ENCODE peak calls at places on chromosomes 16 and 17, in ten cellular contexts. One of them, this sample, is unnamed.

GRCh38 chr16:86252596-86252995 is 257.7 kb upstream of the FOXF1 start:
- DNase-seq in OCI-LY7: peak; percentile 3
- DNase-seq in upper lobe of right lung: no peak
- DNase-seq in tibial artery: no peak
- DNase-seq in small intestine: peak; percentile 8
- DNase-seq in lower lobe of right lung: no peak
- DNase-seq in transverse colon: peak; percentile 24
- DNase-seq in right cardiac atrium: no peak
- DNase-seq in A673: peak; percentile 32
- DNase-seq in CD8-positive, alpha-beta memory T cell: no peak
- DNase-seq in this sample: peak; percentile 58

GRCh38 chr17:29848737-29849136 is 81.3 kb downstream of the SSH2 start:
- DNase-seq in OCI-LY7: no peak
- DNase-seq in A673: no peak
- DNase-seq in CD8-positive, alpha-beta memory T cell: no peak
- DNase-seq in right cardiac atrium: no peak
- DNase-seq in tibial artery: no peak
- DNase-seq in lower lobe of right lung: no peak
- DNase-seq in small intestine: no peak
- DNase-seq in upper lobe of right lung: no peak
- DNase-seq in transverse colon: no peak
- DNase-seq in this sample: no peak

GRCh38 chr16:27685802-27686201 is 135.9 kb downstream of the KATNIP start:
- DNase-seq in transverse colon: peak; percentile 10
- DNase-seq in upper lobe of right lung: peak; percentile 6
- DNase-seq in right cardiac atrium: no peak
- DNase-seq in A673: no peak
- DNase-seq in small intestine: no peak
- DNase-seq in CD8-positive, alpha-beta memory T cell: no peak
- DNase-seq in lower lobe of right lung: no peak
- DNase-seq in tibial artery: no peak
- DNase-seq in OCI-LY7: no peak
- DNase-seq in this sample: no peak

GRCh38 chr17:38724337-38724988 is 5.7 kb upstream of the CISD3 start:
- DNase-seq in OCI-LY7: no peak
- DNase-seq in lower lobe of right lung: no peak
- DNase-seq in right cardiac atrium: peak; percentile 92
- DNase-seq in small intestine: no peak
- DNase-seq in CD8-positive, alpha-beta memory T cell: no peak
- DNase-seq in A673: no peak
- DNase-seq in upper lobe of right lung: no peak
- DNase-seq in tibial artery: peak; percentile 54
- DNase-seq in transverse colon: peak; percentile 72
- DNase-seq in this sample: peak; percentile 93

GRCh38 chr17:57487552-57487951 is 231.2 kb downstream of the MSI2 start:
- DNase-seq in small intestine: no peak
- DNase-seq in lower lobe of right lung: no peak
- DNase-seq in tibial artery: no peak
- DNase-seq in right cardiac atrium: peak; percentile 73
- DNase-seq in OCI-LY7: no peak
- DNase-seq in transverse colon: no peak
- DNase-seq in upper lobe of right lung: no peak
- DNase-seq in A673: no peak
- DNase-seq in CD8-positive, alpha-beta memory T cell: no peak
- DNase-seq in this sample: no peak

GRCh38 chr17:7208027-7208571 is 11.5 kb downstream of the DLG4 start:
- DNase-seq in upper lobe of right lung: no peak
- DNase-seq in tibial artery: no peak
- DNase-seq in transverse colon: no peak
- DNase-seq in CD8-positive, alpha-beta memory T cell: no peak
- DNase-seq in small intestine: no peak
- DNase-seq in OCI-LY7: no peak
- DNase-seq in right cardiac atrium: peak; percentile 74
- DNase-seq in lower lobe of right lung: no peak
- DNase-seq in A673: no peak
- DNase-seq in this sample: no peak

GRCh38 chr16:90020838-90021382 is 1.7 kb upstream of the DBNDD1 start:
- DNase-seq in lower lobe of right lung: no peak
- DNase-seq in small intestine: no peak
- DNase-seq in A673: peak; percentile 27
- DNase-seq in tibial artery: no peak
- DNase-seq in OCI-LY7: peak; percentile 16
- DNase-seq in transverse colon: no peak
- DNase-seq in upper lobe of right lung: no peak
- DNase-seq in right cardiac atrium: no peak
- DNase-seq in CD8-positive, alpha-beta memory T cell: no peak
- DNase-seq in this sample: peak; percentile 67

GRCh38 chr16:2163211-2163881 is 7.8 kb downstream of the TRAF7 start:
- DNase-seq in upper lobe of right lung: no peak
- DNase-seq in A673: no peak
- DNase-seq in lower lobe of right lung: no peak
- DNase-seq in OCI-LY7: no peak
- DNase-seq in transverse colon: peak; percentile 84
- DNase-seq in CD8-positive, alpha-beta memory T cell: no peak
- DNase-seq in right cardiac atrium: no peak
- DNase-seq in small intestine: peak; percentile 96
- DNase-seq in tibial artery: no peak
- DNase-seq in this sample: no peak

GRCh38 chr17:68759343-68760140 is 158.4 kb upstream of the FAM20A start:
- DNase-seq in OCI-LY7: peak; percentile 67
- DNase-seq in small intestine: peak; percentile 92
- DNase-seq in transverse colon: peak; percentile 82
- DNase-seq in right cardiac atrium: peak; percentile 92
- DNase-seq in CD8-positive, alpha-beta memory T cell: peak; percentile 8
- DNase-seq in A673: peak; percentile 95
- DNase-seq in lower lobe of right lung: peak; percentile 91
- DNase-seq in tibial artery: peak; percentile 95
- DNase-seq in upper lobe of right lung: peak; percentile 90
- DNase-seq in this sample: peak; percentile 85

GRCh38 chr16:69378036-69378435 is 7.8 kb downstream of the TERF2 start:
- DNase-seq in CD8-positive, alpha-beta memory T cell: no peak
- DNase-seq in A673: no peak
- DNase-seq in tibial artery: no peak
- DNase-seq in OCI-LY7: no peak
- DNase-seq in transverse colon: no peak
- DNase-seq in right cardiac atrium: no peak
- DNase-seq in lower lobe of right lung: no peak
- DNase-seq in small intestine: no peak
- DNase-seq in upper lobe of right lung: no peak
- DNase-seq in this sample: no peak

GRCh38 chr16:19595043-19595767 is 39.7 kb downstream of the VPS35L start:
- DNase-seq in upper lobe of right lung: no peak
- DNase-seq in tibial artery: no peak
- DNase-seq in A673: no peak
- DNase-seq in small intestine: peak; percentile 25
- DNase-seq in lower lobe of right lung: no peak
- DNase-seq in transverse colon: no peak
- DNase-seq in right cardiac atrium: peak; percentile 65
- DNase-seq in CD8-positive, alpha-beta memory T cell: no peak
- DNase-seq in OCI-LY7: no peak
- DNase-seq in this sample: no peak

GRCh38 chr17:4500188-4500565 is 1.5 kb downstream of the SPNS2 start:
- DNase-seq in tibial artery: no peak
- DNase-seq in small intestine: peak; percentile 62
- DNase-seq in A673: no peak
- DNase-seq in right cardiac atrium: no peak
- DNase-seq in lower lobe of right lung: no peak
- DNase-seq in OCI-LY7: no peak
- DNase-seq in transverse colon: no peak
- DNase-seq in upper lobe of right lung: no peak
- DNase-seq in CD8-positive, alpha-beta memory T cell: no peak
- DNase-seq in this sample: no peak
- H3K4me1 ChIP-seq in tibial artery: peaks cover 29% of the 10 kb centered on the region
- H3K4me1 ChIP-seq in small intestine: peaks cover 4% of the 10 kb centered on the region
- H3K4me1 ChIP-seq in A673: peaks cover 12% of the 10 kb centered on the region
- H3K4me1 ChIP-seq in right cardiac atrium: no peaks in the 10 kb centered on the region
- H3K4me1 ChIP-seq in lower lobe of right lung: peaks cover 68% of the 10 kb centered on the region
- H3K4me1 ChIP-seq in OCI-LY7: peaks cover 56% of the 10 kb centered on the region
- H3K4me1 ChIP-seq in transverse colon: peaks cover 20% of the 10 kb centered on the region
- H3K4me1 ChIP-seq in upper lobe of right lung: peaks cover 44% of the 10 kb centered on the region
- H3K4me1 ChIP-seq in CD8-positive, alpha-beta memory T cell: peaks cover 30% of the 10 kb centered on the region
- H3K4me1 ChIP-seq in this sample: no peaks in the 10 kb centered on the region

GRCh38 chr17:50864747-50865059 is 1.5 kb downstream of the TOB1 start:
- DNase-seq in OCI-LY7: no peak
- DNase-seq in small intestine: no peak
- DNase-seq in CD8-positive, alpha-beta memory T cell: no peak
- DNase-seq in transverse colon: no peak
- DNase-seq in tibial artery: no peak
- DNase-seq in lower lobe of right lung: no peak
- DNase-seq in upper lobe of right lung: no peak
- DNase-seq in right cardiac atrium: no peak
- DNase-seq in A673: no peak
- DNase-seq in this sample: no peak

GRCh38 chr17:50865868-50866260 is 290 bp downstream of the TOB1 start:
- DNase-seq in upper lobe of right lung: no peak
- DNase-seq in OCI-LY7: no peak
- DNase-seq in CD8-positive, alpha-beta memory T cell: no peak
- DNase-seq in A673: no peak
- DNase-seq in lower lobe of right lung: no peak
- DNase-seq in transverse colon: no peak
- DNase-seq in small intestine: no peak
- DNase-seq in tibial artery: no peak
- DNase-seq in right cardiac atrium: no peak
- DNase-seq in this sample: no peak

GRCh38 chr17:50863931-50864330 is 2.2 kb downstream of the TOB1 start:
- DNase-seq in small intestine: no peak
- DNase-seq in A673: no peak
- DNase-seq in upper lobe of right lung: no peak
- DNase-seq in OCI-LY7: no peak
- DNase-seq in CD8-positive, alpha-beta memory T cell: no peak
- DNase-seq in transverse colon: no peak
- DNase-seq in right cardiac atrium: no peak
- DNase-seq in tibial artery: no peak
- DNase-seq in lower lobe of right lung: no peak
- DNase-seq in this sample: no peak

GRCh38 chr17:50866261-50866949 is at the start of gene TOB1:
- DNase-seq in A673: peak; percentile 96
- DNase-seq in CD8-positive, alpha-beta memory T cell: peak; percentile 95
- DNase-seq in upper lobe of right lung: peak; percentile 100
- DNase-seq in lower lobe of right lung: peak; percentile 99
- DNase-seq in transverse colon: peak; percentile 99
- DNase-seq in small intestine: peak; percentile 99
- DNase-seq in right cardiac atrium: peak; percentile 100
- DNase-seq in tibial artery: peak; percentile 97
- DNase-seq in OCI-LY7: peak; percentile 95
- DNase-seq in this sample: peak; percentile 100

DNA sequence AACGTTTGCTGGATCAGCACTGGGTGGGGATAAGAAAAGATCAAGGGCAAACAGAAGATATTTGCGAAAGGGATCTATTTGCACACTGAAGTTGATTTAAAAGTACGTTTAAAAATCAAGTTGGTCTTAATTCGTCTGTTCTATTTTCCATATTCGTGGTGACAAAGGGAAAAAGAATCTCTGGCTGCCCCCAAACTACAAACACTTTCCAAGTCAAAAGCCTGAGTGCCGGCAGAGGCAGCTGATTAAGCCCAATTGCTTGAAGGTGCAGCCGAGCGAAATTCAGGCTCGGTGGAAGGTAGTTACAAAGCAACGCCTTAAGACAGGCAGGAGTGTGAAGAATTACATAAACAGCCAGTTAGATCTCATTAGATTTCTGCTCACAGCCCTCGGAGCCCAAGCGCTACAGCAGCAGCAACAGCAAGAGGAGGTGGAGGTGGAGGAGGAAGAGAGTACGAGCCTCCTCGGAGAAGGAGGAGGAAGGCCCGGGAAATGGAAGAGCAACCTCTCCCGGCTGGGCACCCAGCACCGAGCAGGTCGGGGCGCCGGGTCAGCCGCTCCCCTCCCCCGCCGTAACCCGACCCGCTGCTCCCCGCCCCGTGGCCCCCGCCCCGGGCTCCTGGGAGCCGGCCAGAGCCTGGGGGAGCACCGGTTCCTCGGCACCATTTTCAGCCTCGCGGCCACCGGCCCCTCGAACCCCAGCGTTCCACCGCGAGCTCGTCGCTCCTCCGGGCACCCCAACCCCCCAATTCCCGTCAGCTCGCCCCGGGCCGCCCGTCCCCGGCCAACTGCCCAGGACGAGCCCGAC is 890 bp downstream of the TOB1 start:
- DNase-seq in right cardiac atrium: peak; percentile 89
- DNase-seq in small intestine: peak; percentile 81
- DNase-seq in tibial artery: peak; percentile 45
- DNase-seq in transverse colon: peak; percentile 53
- DNase-seq in upper lobe of right lung: peak; percentile 86
- DNase-seq in OCI-LY7: peak; percentile 79
- DNase-seq in A673: peak; percentile 70
- DNase-seq in CD8-positive, alpha-beta memory T cell: peak; percentile 64
- DNase-seq in lower lobe of right lung: peak; percentile 71
- DNase-seq in this sample: peak; percentile 31
- H3K4me3 ChIP-seq in right cardiac atrium: peak overlapping the region; percentile 95
- H3K4me3 ChIP-seq in small intestine: peak overlapping the region; percentile 99
- H3K4me3 ChIP-seq in tibial artery: peak overlapping the region; percentile 93
- H3K4me3 ChIP-seq in transverse colon: peak overlapping the region; percentile 100
- H3K4me3 ChIP-seq in upper lobe of right lung: peak overlapping the region; percentile 72
- H3K4me3 ChIP-seq in OCI-LY7: peak overlapping the region; percentile 72
- H3K4me3 ChIP-seq in A673: peak overlapping the region; percentile 58
- H3K4me3 ChIP-seq in CD8-positive, alpha-beta memory T cell: peak overlapping the region; percentile 97
- H3K4me3 ChIP-seq in lower lobe of right lung: peak overlapping the region; percentile 91
- H3K4me3 ChIP-seq in this sample: peak overlapping the region; percentile 78

DNA sequence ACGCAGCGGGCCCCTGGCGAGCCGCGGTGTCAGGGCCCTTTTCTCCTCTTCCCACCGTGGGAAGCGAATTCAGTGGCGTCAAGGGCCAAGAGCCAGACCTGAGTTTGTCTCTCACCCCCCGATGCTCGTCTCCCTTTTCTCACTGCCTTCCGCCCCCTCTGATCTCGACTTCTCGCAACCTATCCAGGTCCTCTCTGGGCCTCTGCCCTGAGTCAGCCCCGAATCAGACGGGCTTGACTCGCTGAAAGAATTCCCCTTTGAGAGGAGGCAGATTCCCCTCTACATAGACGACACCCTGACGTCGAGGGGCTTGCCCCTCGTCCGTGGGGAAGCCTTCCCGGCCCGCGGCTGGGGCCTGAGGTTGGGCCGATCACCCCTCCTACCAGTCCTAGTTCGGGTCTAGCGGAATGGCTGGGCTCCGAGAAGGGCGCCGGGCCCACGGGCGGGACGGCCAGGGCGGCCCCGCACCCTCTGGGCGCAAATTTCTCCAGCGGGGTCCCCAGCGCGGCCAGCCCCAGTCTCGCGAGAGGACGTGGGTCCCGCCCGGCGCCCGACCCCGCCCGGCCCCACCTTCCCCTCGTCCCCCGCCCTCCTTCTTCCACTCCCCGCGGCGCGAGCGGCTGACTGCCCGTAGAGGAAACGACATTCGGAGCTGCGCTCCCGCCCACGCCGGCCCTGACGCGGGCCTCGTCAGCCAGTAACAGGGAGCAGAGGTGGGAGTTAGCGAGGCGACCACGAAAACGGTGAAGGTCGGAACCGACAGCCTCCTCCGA is at the start of gene GGNBP2:
- DNase-seq in transverse colon: peak; percentile 93
- DNase-seq in lower lobe of right lung: peak; percentile 96
- DNase-seq in OCI-LY7: peak; percentile 95
- DNase-seq in CD8-positive, alpha-beta memory T cell: peak; percentile 89
- DNase-seq in small intestine: peak; percentile 93
- DNase-seq in tibial artery: peak; percentile 85
- DNase-seq in upper lobe of right lung: peak; percentile 98
- DNase-seq in right cardiac atrium: peak; percentile 98
- DNase-seq in A673: peak; percentile 92
- DNase-seq in this sample: peak; percentile 96
- H3K4me1 ChIP-seq in transverse colon: peaks cover 45% of the 10 kb centered on the region
- H3K4me1 ChIP-seq in lower lobe of right lung: peaks cover 48% of the 10 kb centered on the region
- H3K4me1 ChIP-seq in OCI-LY7: peaks cover 29% of the 10 kb centered on the region
- H3K4me1 ChIP-seq in CD8-positive, alpha-beta memory T cell: peaks cover 33% of the 10 kb centered on the region
- H3K4me1 ChIP-seq in small intestine: peaks cover 2% of the 10 kb centered on the region
- H3K4me1 ChIP-seq in tibial artery: peaks cover 28% of the 10 kb centered on the region
- H3K4me1 ChIP-seq in upper lobe of right lung: peaks cover 37% of the 10 kb centered on the region
- H3K4me1 ChIP-seq in right cardiac atrium: no peaks in the 10 kb centered on the region
- H3K4me1 ChIP-seq in A673: peaks cover 6% of the 10 kb centered on the region
- H3K4me1 ChIP-seq in this sample: peaks cover 3% of the 10 kb centered on the region

GRCh38 chr17:808003-808294 is 25.8 kb downstream of the MRM3 start:
- DNase-seq in CD8-positive, alpha-beta memory T cell: no peak
- DNase-seq in A673: no peak
- DNase-seq in right cardiac atrium: no peak
- DNase-seq in tibial artery: no peak
- DNase-seq in upper lobe of right lung: no peak
- DNase-seq in small intestine: no peak
- DNase-seq in OCI-LY7: no peak
- DNase-seq in transverse colon: no peak
- DNase-seq in lower lobe of right lung: no peak
- DNase-seq in this sample: no peak
- H3K4me3 ChIP-seq in CD8-positive, alpha-beta memory T cell: no peak overlapping the region
- H3K4me3 ChIP-seq in A673: no peak overlapping the region
- H3K4me3 ChIP-seq in right cardiac atrium: no peak overlapping the region
- H3K4me3 ChIP-seq in tibial artery: no peak overlapping the region
- H3K4me3 ChIP-seq in upper lobe of right lung: no peak overlapping the region
- H3K4me3 ChIP-seq in small intestine: no peak overlapping the region
- H3K4me3 ChIP-seq in OCI-LY7: no peak overlapping the region
- H3K4me3 ChIP-seq in transverse colon: no peak overlapping the region
- H3K4me3 ChIP-seq in lower lobe of right lung: no peak overlapping the region
- H3K4me3 ChIP-seq in this sample: no peak overlapping the region